ENCODE peak calls at places on chromosomes 6 and 20, in seven cellular contexts. S, I, R, P, T, B and F are unnamed samples. For H3K4me1, the result is how much of the 10 kb centered on the place peaks cover.

GRCh38 chr6:40276176-40276575 is 311.0 kb downstream of the LRFN2 start:
- DNase-seq in T (no peak), S (no peak), R (no peak), P (no peak), I (no peak), B (no peak), F (no peak)

GRCh38 chr20:47108994-47109393 is 214.4 kb downstream of the EYA2 start:
- DNase-seq in I (no peak), T (no peak), P (no peak), R (no peak), B (no peak), S (no peak), F (no peak)

GRCh38 chr20:41258489-41258888 is 59.0 kb downstream of the ZHX3 start:
- DNase-seq in I (no peak), R (no peak), P (no peak), B (no peak), T (no peak), S (no peak), F (no peak)

GRCh38 chr6:154229796-154230195 is 126.8 kb downstream of the IPCEF1 start:
- DNase-seq in T (no peak), R (no peak), B (no peak), P (no peak), I (no peak), S (no peak), F (no peak)

GRCh38 chr6:25066593-25066992 is 130.8 kb upstream of the RIPOR2 start:
- DNase-seq in B (no peak), I (no peak), S (no peak), P (no peak), T (no peak), R (no peak), F (no peak)

GRCh38 chr20:44027686-44028340 is 113.2 kb downstream of the TOX2 start:
- DNase-seq in I (no peak), R (no peak), B (no peak), P (no peak), T (no peak), S (no peak), F (peak)

GRCh38 chr20:54726687-54727086 is 251.3 kb downstream of the DOK5 start:
- DNase-seq in S (no peak), T (no peak), P (peak), R (no peak), I (no peak), B (no peak), F (no peak)

GRCh38 chr6:158817298-158818007 is 1.7 kb downstream of the EZR start:
- DNase-seq in P (peak), S (peak), B (peak), T (no peak), R (peak), I (peak), F (peak)

GRCh38 chr6:111793711-111794111 is 79.5 kb downstream of the FYN start:
- DNase-seq in P (no peak), S (no peak), I (no peak), B (no peak), T (peak), R (no peak), F (no peak)

GRCh38 chr6:12941422-12941821 is 224.9 kb downstream of the PHACTR1 start:
- DNase-seq in R (no peak), S (no peak), T (no peak), P (no peak), I (no peak), B (no peak), F (no peak)

GRCh38 chr20:24720957-24721356 is 228.1 kb upstream of the CST7 start:
- DNase-seq in P (no peak), B (no peak), R (no peak), I (no peak), T (no peak), S (peak), F (no peak)

GRCh38 chr20:2698912-2699311 is 6.3 kb downstream of the EBF4 start:
- DNase-seq in R (no peak), B (no peak), S (no peak), P (no peak), T (no peak), I (no peak), F (peak)

GRCh38 chr6:28985396-28986164 is 19.5 kb downstream of the ZNF311 start:
- DNase-seq in I (no peak), P (no peak), R (peak), T (no peak), S (peak), B (peak), F (peak)

DNA sequence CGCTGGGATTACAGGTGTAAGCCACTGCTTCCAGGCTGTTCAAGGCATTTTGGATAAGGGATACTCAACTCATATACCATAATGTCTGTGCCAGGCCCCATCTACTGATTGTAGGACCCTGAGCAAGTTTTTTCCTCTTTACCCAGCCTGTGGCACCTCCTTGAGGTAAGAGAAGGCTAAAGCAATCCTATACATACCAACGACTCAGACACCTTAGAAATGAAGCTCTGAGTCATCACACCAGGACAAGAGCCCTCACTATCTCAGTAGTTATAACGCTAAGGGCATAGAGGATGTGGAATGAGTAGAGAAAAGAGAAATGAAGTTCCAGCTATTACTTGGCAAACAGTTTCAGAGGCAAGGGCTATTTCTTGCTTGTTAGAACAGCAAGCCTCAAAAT is 16.9 kb downstream of the NDRG3 start:
- DNase-seq in P (no peak), I (peak), S (peak), T (no peak), B (peak), R (no peak), F (no peak)
- TF ChIP-seq CTCF in P (no peak), I (peak), S (peak), T (no peak), B (peak), R (no peak), F (no peak)

GRCh38 chr6:11318835-11319813 is 86.7 kb upstream of the NEDD9 start:
- DNase-seq in R (no peak), T (no peak), P (no peak), I (no peak), B (no peak), S (no peak), F (no peak)
- H3K27ac ChIP-seq in R (peak), T (no peak), P (no peak), I (no peak), B (no peak), S (no peak), F (peak)

GRCh38 chr20:36487069-36487468 is 54.2 kb upstream of the MYL9 start:
- DNase-seq in T (no peak), S (no peak), I (no peak), B (no peak), R (no peak), P (no peak), F (no peak)

GRCh38 chr20:36493013-36493800 is 48.1 kb upstream of the MYL9 start:
- DNase-seq in I (peak), R (no peak), T (no peak), S (peak), B (peak), P (no peak), F (no peak)

GRCh38 chr20:36491901-36492617 is 49.3 kb upstream of the MYL9 start:
- DNase-seq in R (no peak), B (no peak), P (peak), S (peak), T (peak), I (peak), F (no peak)

GRCh38 chr20:36493801-36494114 is 47.6 kb upstream of the MYL9 start:
- DNase-seq in S (no peak), B (no peak), P (peak), R (peak), T (no peak), I (no peak), F (peak)

DNA sequence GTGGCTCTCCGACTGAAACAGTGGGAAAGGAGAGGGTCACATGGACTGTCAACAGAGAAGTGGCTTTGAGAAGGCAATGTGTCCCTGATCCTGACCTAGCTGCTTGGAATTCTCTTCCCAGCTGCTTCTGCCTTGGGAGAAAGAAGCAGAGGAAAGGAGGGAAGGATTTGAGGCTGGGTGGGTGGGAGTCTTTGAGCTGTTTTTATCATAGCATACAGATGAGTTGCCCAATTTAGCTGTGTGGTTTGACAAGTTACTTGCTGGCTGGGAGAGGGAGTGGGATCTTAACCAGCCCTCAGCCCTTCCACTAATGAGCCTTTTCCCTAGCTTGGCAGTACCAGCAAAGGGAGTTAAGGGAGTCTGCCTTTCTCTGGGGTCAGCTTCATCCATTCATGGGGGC is 51.1 kb upstream of the MYL9 start:
- DNase-seq in B (no peak), T (no peak), R (no peak), P (no peak), S (no peak), I (no peak), F (no peak)
- H3K4me1 ChIP-seq in B (under half), T (under half), R (under half), P (under half), S (under half), I (under half), F (under half)

GRCh38 chr6:17091122-17091521 is 10.7 kb upstream of the STMND1 start:
- DNase-seq in B (peak), R (no peak), T (no peak), I (no peak), S (no peak), P (no peak), F (no peak)
- TF ChIP-seq CTCF in B (no peak), R (no peak), T (no peak), I (peak), S (peak), P (peak), F (no peak)

DNA sequence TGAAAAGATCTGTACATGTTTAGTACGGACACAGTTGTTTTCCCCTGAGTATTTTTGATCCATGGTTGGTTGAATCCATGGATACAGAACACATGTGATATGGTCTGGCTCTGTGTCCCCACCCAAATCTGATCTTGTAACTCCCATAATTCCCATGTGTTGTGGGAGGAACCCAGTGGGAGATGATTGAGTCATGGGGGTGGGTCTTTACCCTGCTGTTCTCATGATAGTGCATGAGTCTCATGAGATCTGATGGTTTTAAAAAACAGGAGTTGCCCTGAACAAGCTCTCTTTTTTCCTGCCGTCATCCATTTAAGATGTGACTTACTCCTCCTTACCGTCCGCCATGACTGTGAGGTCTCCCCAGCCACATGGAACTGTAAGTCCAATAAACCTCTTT is 139.2 kb downstream of the CDKAL1 start:
- DNase-seq in S (no peak), R (no peak), I (no peak), B (no peak), P (no peak), T (no peak), F (no peak)
- H3K27ac ChIP-seq in S (no peak), R (no peak), I (no peak), B (no peak), P (no peak), T (no peak), F (no peak)

GRCh38 chr6:41728954-41729353 is 6.5 kb downstream of the TFEB start:
- DNase-seq in I (no peak), P (no peak), S (no peak), R (no peak), B (no peak), T (no peak), F (no peak)
- H3K4me1 ChIP-seq in I (half or more), P (under half), S (under half), R (under half), B (under half), T (half or more), F (under half)

GRCh38 chr6:99390896-99391295 is 3.1 kb downstream of the COQ3 start:
- DNase-seq in T (no peak), B (no peak), I (no peak), P (no peak), S (no peak), R (no peak), F (no peak)
- TF ChIP-seq CTCF in T (no peak), B (no peak), I (no peak), P (no peak), S (no peak), R (no peak), F (no peak)

GRCh38 chr6:43997342-43997677 is 129.9 kb downstream of the MRPL14 start:
- DNase-seq in B (no peak), I (no peak), P (no peak), S (peak), T (no peak), R (no peak), F (no peak)
- H3K27ac ChIP-seq in B (no peak), I (no peak), P (no peak), S (no peak), T (no peak), R (peak), F (no peak)

DNA sequence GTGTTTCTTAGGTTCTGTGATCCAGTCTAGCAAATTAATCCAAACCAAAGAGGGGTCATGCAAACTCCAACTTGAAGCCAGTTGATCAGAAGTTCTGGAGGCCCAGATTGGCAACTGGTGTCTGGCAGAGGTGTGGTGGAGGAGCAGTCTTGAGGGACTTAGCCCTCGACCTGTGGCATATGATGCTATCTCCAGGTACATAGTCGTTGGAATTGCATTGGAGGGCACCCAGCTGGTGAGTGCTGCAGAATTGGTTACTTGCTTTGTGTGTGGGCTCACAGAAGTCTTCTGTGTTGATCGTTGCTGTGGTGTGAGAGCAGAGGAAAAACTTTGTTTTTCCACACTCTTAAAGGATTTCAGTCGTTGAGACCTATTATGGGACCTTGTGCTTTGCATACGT is 7.7 kb downstream of the PANK2 start:
- DNase-seq in T (no peak), B (no peak), R (no peak), S (no peak), I (no peak), P (no peak), F (no peak)
- H3K4me1 ChIP-seq in T (half or more), B (under half), R (under half), S (under half), I (half or more), P (under half), F (half or more)